ENCODE peak calls at places on chromosomes 13 and 19, in ten cellular contexts. One of them, this sample, is unnamed.

GRCh38 chr19:16153582-16154336 is 10.3 kb downstream of the HSH2D start:
- DNase-seq in WTC11: peak; percentile 56
- DNase-seq in stimulated activated CD8-positive, alpha-beta memory T cell treated with anti-CD3 and anti-CD28 coated beads, Interleukin-4, amount 100 ng/mL, for 4 hours: no peak
- DNase-seq in hypothalamus: no peak
- DNase-seq in coronary artery: no peak
- DNase-seq in tibial nerve: no peak
- DNase-seq in Daoy: no peak
- DNase-seq in PC-3: peak; percentile 23
- DNase-seq in NCI-H345: no peak
- DNase-seq in stimulated activated CD4-positive, alpha-beta T cell treated with anti-CD3 and anti-CD28 coated beads, TNF-alpha, amount 100 ng/mL, for 48 hours: no peak
- DNase-seq in this sample: no peak

GRCh38 chr13:110618167-110618566 is 2.8 kb downstream of the NAXD start:
- DNase-seq in coronary artery: no peak
- DNase-seq in stimulated activated CD4-positive, alpha-beta T cell treated with anti-CD3 and anti-CD28 coated beads, TNF-alpha, amount 100 ng/mL, for 48 hours: no peak
- DNase-seq in stimulated activated CD8-positive, alpha-beta memory T cell treated with anti-CD3 and anti-CD28 coated beads, Interleukin-4, amount 100 ng/mL, for 4 hours: no peak
- DNase-seq in PC-3: no peak
- DNase-seq in Daoy: no peak
- DNase-seq in NCI-H345: no peak
- DNase-seq in hypothalamus: no peak
- DNase-seq in WTC11: no peak
- DNase-seq in tibial nerve: no peak
- DNase-seq in this sample: no peak

GRCh38 chr13:80227645-80228044 is 113.3 kb downstream of the SPRY2 start:
- DNase-seq in hypothalamus: no peak
- DNase-seq in coronary artery: no peak
- DNase-seq in stimulated activated CD4-positive, alpha-beta T cell treated with anti-CD3 and anti-CD28 coated beads, TNF-alpha, amount 100 ng/mL, for 48 hours: no peak
- DNase-seq in Daoy: no peak
- DNase-seq in PC-3: no peak
- DNase-seq in NCI-H345: no peak
- DNase-seq in WTC11: no peak
- DNase-seq in stimulated activated CD8-positive, alpha-beta memory T cell treated with anti-CD3 and anti-CD28 coated beads, Interleukin-4, amount 100 ng/mL, for 4 hours: no peak
- DNase-seq in tibial nerve: no peak
- DNase-seq in this sample: no peak

GRCh38 chr19:55301459-55302331 is 17.9 kb downstream of the BRSK1 start:
- DNase-seq in PC-3: peak; percentile 91
- DNase-seq in Daoy: peak; percentile 87
- DNase-seq in stimulated activated CD4-positive, alpha-beta T cell treated with anti-CD3 and anti-CD28 coated beads, TNF-alpha, amount 100 ng/mL, for 48 hours: peak; percentile 86
- DNase-seq in hypothalamus: peak; percentile 72
- DNase-seq in coronary artery: no peak
- DNase-seq in NCI-H345: peak; percentile 68
- DNase-seq in tibial nerve: peak; percentile 73
- DNase-seq in stimulated activated CD8-positive, alpha-beta memory T cell treated with anti-CD3 and anti-CD28 coated beads, Interleukin-4, amount 100 ng/mL, for 4 hours: peak; percentile 99
- DNase-seq in WTC11: peak; percentile 98
- DNase-seq in this sample: peak; percentile 91

GRCh38 chr19:58218899-58219298 is 9.8 kb upstream of the ZNF544 start:
- DNase-seq in hypothalamus: no peak
- DNase-seq in WTC11: peak; percentile 61
- DNase-seq in NCI-H345: no peak
- DNase-seq in PC-3: peak; percentile 40
- DNase-seq in stimulated activated CD4-positive, alpha-beta T cell treated with anti-CD3 and anti-CD28 coated beads, TNF-alpha, amount 100 ng/mL, for 48 hours: peak; percentile 22
- DNase-seq in coronary artery: no peak
- DNase-seq in Daoy: peak; percentile 27
- DNase-seq in tibial nerve: no peak
- DNase-seq in stimulated activated CD8-positive, alpha-beta memory T cell treated with anti-CD3 and anti-CD28 coated beads, Interleukin-4, amount 100 ng/mL, for 4 hours: no peak
- DNase-seq in this sample: no peak

GRCh38 chr19:29042450-29042849 is 170.5 kb downstream of the UQCRFS1 start:
- DNase-seq in hypothalamus: no peak
- DNase-seq in WTC11: no peak
- DNase-seq in coronary artery: no peak
- DNase-seq in NCI-H345: no peak
- DNase-seq in tibial nerve: no peak
- DNase-seq in stimulated activated CD8-positive, alpha-beta memory T cell treated with anti-CD3 and anti-CD28 coated beads, Interleukin-4, amount 100 ng/mL, for 4 hours: no peak
- DNase-seq in stimulated activated CD4-positive, alpha-beta T cell treated with anti-CD3 and anti-CD28 coated beads, TNF-alpha, amount 100 ng/mL, for 48 hours: no peak
- DNase-seq in PC-3: no peak
- DNase-seq in Daoy: no peak
- DNase-seq in this sample: no peak

GRCh38 chr13:111005364-111005763 is 90.5 kb upstream of the ANKRD10 start:
- DNase-seq in stimulated activated CD8-positive, alpha-beta memory T cell treated with anti-CD3 and anti-CD28 coated beads, Interleukin-4, amount 100 ng/mL, for 4 hours: no peak
- DNase-seq in hypothalamus: no peak
- DNase-seq in NCI-H345: no peak
- DNase-seq in PC-3: peak; percentile 66
- DNase-seq in coronary artery: no peak
- DNase-seq in WTC11: no peak
- DNase-seq in tibial nerve: no peak
- DNase-seq in Daoy: peak; percentile 59
- DNase-seq in stimulated activated CD4-positive, alpha-beta T cell treated with anti-CD3 and anti-CD28 coated beads, TNF-alpha, amount 100 ng/mL, for 48 hours: no peak
- DNase-seq in this sample: no peak

GRCh38 chr13:112766336-112766735 is 76.5 kb downstream of the ATP11A start:
- DNase-seq in hypothalamus: no peak
- DNase-seq in coronary artery: no peak
- DNase-seq in Daoy: no peak
- DNase-seq in NCI-H345: no peak
- DNase-seq in stimulated activated CD8-positive, alpha-beta memory T cell treated with anti-CD3 and anti-CD28 coated beads, Interleukin-4, amount 100 ng/mL, for 4 hours: no peak
- DNase-seq in tibial nerve: no peak
- DNase-seq in PC-3: no peak
- DNase-seq in WTC11: no peak
- DNase-seq in stimulated activated CD4-positive, alpha-beta T cell treated with anti-CD3 and anti-CD28 coated beads, TNF-alpha, amount 100 ng/mL, for 48 hours: no peak
- DNase-seq in this sample: no peak

GRCh38 chr19:1027020-1027952 is 878 bp downstream of the CNN2 start:
- DNase-seq in NCI-H345: no peak
- DNase-seq in tibial nerve: no peak
- DNase-seq in hypothalamus: no peak
- DNase-seq in stimulated activated CD4-positive, alpha-beta T cell treated with anti-CD3 and anti-CD28 coated beads, TNF-alpha, amount 100 ng/mL, for 48 hours: no peak
- DNase-seq in stimulated activated CD8-positive, alpha-beta memory T cell treated with anti-CD3 and anti-CD28 coated beads, Interleukin-4, amount 100 ng/mL, for 4 hours: no peak
- DNase-seq in coronary artery: no peak
- DNase-seq in Daoy: no peak
- DNase-seq in PC-3: no peak
- DNase-seq in WTC11: no peak
- DNase-seq in this sample: peak; percentile 70

GRCh38 chr19:46546194-46546896 is 50.7 kb upstream of the PNMA8B start:
- DNase-seq in stimulated activated CD4-positive, alpha-beta T cell treated with anti-CD3 and anti-CD28 coated beads, TNF-alpha, amount 100 ng/mL, for 48 hours: no peak
- DNase-seq in NCI-H345: peak; percentile 13
- DNase-seq in Daoy: peak; percentile 41
- DNase-seq in PC-3: peak; percentile 28
- DNase-seq in coronary artery: no peak
- DNase-seq in tibial nerve: no peak
- DNase-seq in stimulated activated CD8-positive, alpha-beta memory T cell treated with anti-CD3 and anti-CD28 coated beads, Interleukin-4, amount 100 ng/mL, for 4 hours: no peak
- DNase-seq in WTC11: peak; percentile 66
- DNase-seq in hypothalamus: peak; percentile 37
- DNase-seq in this sample: no peak

GRCh38 chr13:33767140-33767539 is 50.8 kb upstream of the RFC3 start:
- DNase-seq in NCI-H345: no peak
- DNase-seq in coronary artery: no peak
- DNase-seq in hypothalamus: no peak
- DNase-seq in WTC11: no peak
- DNase-seq in stimulated activated CD8-positive, alpha-beta memory T cell treated with anti-CD3 and anti-CD28 coated beads, Interleukin-4, amount 100 ng/mL, for 4 hours: no peak
- DNase-seq in tibial nerve: no peak
- DNase-seq in stimulated activated CD4-positive, alpha-beta T cell treated with anti-CD3 and anti-CD28 coated beads, TNF-alpha, amount 100 ng/mL, for 48 hours: no peak
- DNase-seq in Daoy: no peak
- DNase-seq in PC-3: peak; percentile 10
- DNase-seq in this sample: no peak

GRCh38 chr19:14916848-14917247 is 24.4 kb upstream of the OR7C2 start:
- DNase-seq in PC-3: peak; percentile 64
- DNase-seq in coronary artery: no peak
- DNase-seq in stimulated activated CD4-positive, alpha-beta T cell treated with anti-CD3 and anti-CD28 coated beads, TNF-alpha, amount 100 ng/mL, for 48 hours: no peak
- DNase-seq in stimulated activated CD8-positive, alpha-beta memory T cell treated with anti-CD3 and anti-CD28 coated beads, Interleukin-4, amount 100 ng/mL, for 4 hours: no peak
- DNase-seq in WTC11: no peak
- DNase-seq in tibial nerve: no peak
- DNase-seq in hypothalamus: no peak
- DNase-seq in Daoy: no peak
- DNase-seq in NCI-H345: no peak
- DNase-seq in this sample: peak; percentile 3

GRCh38 chr13:40558656-40559055 is 107.8 kb downstream of the FOXO1 start:
- DNase-seq in stimulated activated CD8-positive, alpha-beta memory T cell treated with anti-CD3 and anti-CD28 coated beads, Interleukin-4, amount 100 ng/mL, for 4 hours: no peak
- DNase-seq in WTC11: no peak
- DNase-seq in stimulated activated CD4-positive, alpha-beta T cell treated with anti-CD3 and anti-CD28 coated beads, TNF-alpha, amount 100 ng/mL, for 48 hours: no peak
- DNase-seq in coronary artery: no peak
- DNase-seq in hypothalamus: no peak
- DNase-seq in NCI-H345: no peak
- DNase-seq in tibial nerve: no peak
- DNase-seq in Daoy: no peak
- DNase-seq in PC-3: no peak
- DNase-seq in this sample: no peak

This sample was measured in naive B cell.